ENCODE peak calls at places on chromosomes 16 and 17, in seven cellular contexts. I, T, D, H, C, B and K are unnamed samples. For H3K27me3, the result is how much of the 10 kb centered on the place peaks cover.

GRCh38 chr16:50627419-50627818 is 53.7 kb downstream of the SNX20 start:
- DNase-seq in I (no peak), C (no peak), B (peak), T (no peak), H (no peak), D (no peak), K (peak)

GRCh38 chr16:11224096-11224893 is 31.7 kb downstream of the SOCS1 start:
- DNase-seq in D (no peak), B (peak), H (no peak), T (peak), C (peak), I (no peak), K (no peak)

GRCh38 chr17:38460082-38460715 is 31.9 kb downstream of the ARHGAP23 start:
- DNase-seq in D (no peak), B (no peak), C (no peak), I (no peak), T (no peak), H (no peak), K (no peak)

GRCh38 chr16:84141143-84141670 is 3.8 kb downstream of the HSDL1 start:
- DNase-seq in H (no peak), C (no peak), D (no peak), T (no peak), I (no peak), B (no peak), K (peak)

GRCh38 chr16:49900875-49901274 is 45.0 kb upstream of the ZNF423 start:
- DNase-seq in T (no peak), C (no peak), B (no peak), D (no peak), I (no peak), H (no peak), K (no peak)

GRCh38 chr16:3730161-3731125 is 13.1 kb upstream of the TRAP1 start:
- DNase-seq in B (no peak), C (no peak), I (no peak), D (peak), T (no peak), H (no peak), K (no peak)

GRCh38 chr16:66278111-66278531 is 88.4 kb upstream of the CDH5 start:
- DNase-seq in D (no peak), B (peak), T (no peak), C (peak), I (no peak), H (no peak), K (no peak)

GRCh38 chr17:7144203-7144602 is 29.6 kb upstream of the ASGR2 start:
- DNase-seq in I (no peak), H (no peak), C (no peak), B (no peak), D (no peak), T (no peak), K (no peak)

GRCh38 chr17:1005361-1005946 is 8.5 kb downstream of the TIMM22 start:
- DNase-seq in I (no peak), C (no peak), T (peak), D (peak), H (no peak), B (peak), K (peak)

GRCh38 chr16:31143036-31143888 is 6.6 kb downstream of the PRSS36 start:
- DNase-seq in D (peak), H (no peak), I (no peak), T (peak), B (no peak), C (no peak), K (no peak)

GRCh38 chr16:74591914-74592650 is 14.8 kb downstream of the GLG1 start:
- DNase-seq in B (peak), H (no peak), C (no peak), T (no peak), D (no peak), I (no peak), K (no peak)

GRCh38 chr17:10757067-10757466 is 27.2 kb upstream of the TMEM220 start:
- DNase-seq in T (peak), H (no peak), C (no peak), B (no peak), D (peak), I (no peak), K (peak)

GRCh38 chr17:63189930-63190329 is 223.9 kb downstream of the TANC2 start:
- DNase-seq in T (no peak), H (no peak), D (no peak), I (no peak), B (no peak), C (no peak), K (no peak)

GRCh38 chr17:5019475-5019956 is 15.7 kb downstream of the SLC52A1 start:
- DNase-seq in D (no peak), I (no peak), H (no peak), C (no peak), T (no peak), B (no peak), K (no peak)

GRCh38 chr16:3642397-3643094 is 11.9 kb upstream of the DNASE1 start:
- DNase-seq in B (no peak), I (no peak), C (no peak), D (no peak), H (peak), T (no peak), K (peak)

GRCh38 chr17:57463103-57463885 is 207.0 kb downstream of the MSI2 start:
- DNase-seq in I (no peak), D (no peak), H (peak), T (no peak), C (no peak), B (peak), K (no peak)

GRCh38 chr16:81214745-81215166 is 23.7 kb upstream of the BCO1 start:
- DNase-seq in I (no peak), T (no peak), D (no peak), H (peak), C (no peak), B (no peak), K (no peak)

GRCh38 chr16:21590791-21591190 is 8.6 kb upstream of the METTL9 start:
- DNase-seq in D (no peak), I (no peak), H (no peak), B (no peak), T (no peak), C (no peak), K (no peak)

GRCh38 chr17:56890906-56891674 is 22.8 kb downstream of the TRIM25 start:
- DNase-seq in I (no peak), B (no peak), D (no peak), H (no peak), T (no peak), C (no peak), K (no peak)

GRCh38 chr17:41935641-41936040 is 5.2 kb downstream of the ODAD4 start:
- DNase-seq in T (no peak), H (no peak), B (no peak), C (no peak), D (no peak), I (no peak), K (no peak)

GRCh38 chr17:8079291-8080207 is 8.0 kb downstream of the ALOX12B start:
- DNase-seq in D (peak), I (no peak), H (peak), B (peak), C (peak), T (peak), K (peak)

DNA sequence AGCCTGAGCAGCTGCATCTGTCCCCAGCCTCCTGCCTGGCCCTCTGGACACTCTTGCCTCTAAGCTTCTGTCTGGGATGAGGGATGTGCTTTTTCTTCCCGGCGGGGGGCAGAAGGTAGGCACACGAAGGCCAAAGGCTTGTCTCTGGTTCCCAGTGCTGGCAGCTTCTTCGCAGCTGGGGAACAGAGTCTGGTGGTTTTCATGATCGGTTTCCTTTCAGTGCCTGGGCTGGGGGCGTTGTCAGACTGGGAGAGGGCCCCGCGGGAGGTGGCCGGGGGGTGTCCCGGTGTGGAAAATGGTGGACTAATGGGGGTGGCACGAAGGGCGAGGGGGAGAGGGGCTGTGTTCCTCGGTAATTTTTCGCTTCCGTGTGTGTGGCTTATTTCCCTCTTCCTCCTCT is 988 bp downstream of the RAP1GAP2 start:
- DNase-seq in I (no peak), T (no peak), H (no peak), D (no peak), B (no peak), C (no peak), K (no peak)
- H3K27me3 ChIP-seq in I (under half), T (under half), H (under half), D (under half), B (under half), C (under half), K (under half)

GRCh38 chr17:77875051-77875780 is 83.3 kb upstream of the TNRC6C start:
- DNase-seq in B (no peak), T (no peak), H (peak), C (no peak), D (no peak), I (no peak), K (no peak)
- H3K27me3 ChIP-seq in B (under half), T (under half), H (under half), C (under half), D (under half), I (under half), K (under half)

GRCh38 chr16:88993006-88993787 is 16.2 kb upstream of the CBFA2T3 start:
- DNase-seq in C (no peak), I (no peak), T (no peak), D (no peak), B (no peak), H (no peak), K (no peak)

GRCh38 chr16:88992351-88993005 is 15.5 kb upstream of the CBFA2T3 start:
- DNase-seq in D (no peak), H (no peak), C (no peak), T (no peak), I (no peak), B (no peak), K (no peak)

GRCh38 chr16:88993946-88994600 is 17.1 kb upstream of the CBFA2T3 start:
- DNase-seq in H (no peak), D (no peak), B (no peak), T (no peak), I (no peak), C (no peak), K (no peak)

GRCh38 chr16:88989852-88990547 is 13.0 kb upstream of the CBFA2T3 start:
- DNase-seq in D (no peak), C (no peak), I (no peak), H (no peak), T (no peak), B (no peak), K (no peak)

DNA sequence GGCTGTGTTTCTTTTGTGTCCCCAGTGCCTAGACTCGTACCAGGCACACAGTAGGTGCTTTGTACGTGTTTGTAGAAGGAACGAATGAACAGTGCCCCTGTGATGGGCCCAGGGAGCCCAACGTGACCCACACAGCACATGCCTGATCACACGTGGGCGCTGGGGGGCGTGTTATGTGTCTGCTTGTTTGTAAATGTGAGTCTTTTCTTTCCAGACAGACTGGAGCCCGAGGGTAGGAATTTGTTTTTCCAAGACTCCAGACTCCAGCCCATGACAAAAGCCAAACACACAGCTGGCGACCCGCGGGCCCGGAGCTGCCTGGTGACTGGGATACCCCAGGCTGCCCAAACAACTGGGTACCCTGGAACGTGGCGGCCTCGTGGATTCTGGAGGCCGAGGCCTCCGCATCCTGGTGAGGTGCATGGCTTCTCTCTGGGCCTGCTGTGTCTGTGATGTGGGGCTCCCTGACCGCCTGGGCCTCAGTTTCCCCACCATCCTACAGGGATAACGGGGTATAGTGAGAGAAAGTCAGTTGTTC is 14.9 kb upstream of the CBFA2T3 start:
- DNase-seq in D (no peak), I (no peak), T (no peak), B (no peak), H (no peak), C (no peak), K (no peak)
- H3K27me3 ChIP-seq in D (under half), I (under half), T (under half), B (under half), H (under half), C (under half), K (under half)

GRCh38 chr16:1334739-1335138 is 1.3 kb downstream of the BAIAP3 start:
- DNase-seq in H (no peak), I (no peak), B (no peak), C (no peak), T (no peak), D (no peak), K (no peak)
- H3K27me3 ChIP-seq in H (under half), I (half or more), B (under half), C (under half), T (under half), D (under half), K (half or more)

GRCh38 chr17:79932446-79932845 is 93.2 kb upstream of the CBX4 start:
- DNase-seq in T (no peak), C (no peak), D (no peak), I (no peak), H (no peak), B (no peak), K (no peak)
- H3K27me3 ChIP-seq in T (under half), C (under half), D (under half), I (under half), H (under half), B (under half), K (under half)

GRCh38 chr17:28270055-28270454 is 48.9 kb upstream of the TMEM97 start:
- DNase-seq in D (no peak), T (no peak), H (no peak), B (no peak), C (no peak), I (no peak), K (no peak)
- H3K27me3 ChIP-seq in D (under half), T (under half), H (under half), B (under half), C (under half), I (under half), K (under half)